ENCODE peak calls at places on chromosomes 5 and 9, in five cellular contexts. P is epithelial cell of prostate, X is right cardiac atrium, E is A549, A is caudate nucleus. K is an unnamed sample.

GRCh38 chr5:124986667-124987066 is 240.2 kb upstream of the ZNF608 start:
- DNase-seq in E (no peak), X (no peak), A (no peak), P (peak; percentile 39), K (no peak)

GRCh38 chr5:179406031-179406681 is 60.9 kb upstream of the ADAMTS2 start:
- DNase-seq in X (no peak), P (no peak), A (no peak), E (no peak), K (no peak)

GRCh38 chr5:97929383-97929782 is 746.3 kb upstream of the RIOK2 start:
- DNase-seq in E (no peak), P (no peak), A (no peak), X (no peak), K (no peak)

GRCh38 chr9:25724424-25724823 is 46.2 kb upstream of the TUSC1 start:
- DNase-seq in E (no peak), A (no peak), P (no peak), X (no peak), K (no peak)

GRCh38 chr5:132664696-132665209 is 6.8 kb downstream of the IL13 start:
- DNase-seq in P (no peak), X (no peak), E (no peak), A (no peak), K (no peak)

GRCh38 chr9:79028101-79028500 is 543.7 kb upstream of the TLE4 start:
- DNase-seq in A (no peak), P (no peak), E (no peak), X (no peak), K (no peak)

GRCh38 chr9:99373912-99374311 is 151.8 kb downstream of the SEC61B start:
- DNase-seq in X (no peak), P (no peak), A (no peak), E (no peak), K (peak; percentile 15)

GRCh38 chr5:78065663-78066062 is 228.8 kb downstream of the AP3B1 start:
- DNase-seq in E (no peak), A (no peak), P (no peak), X (no peak), K (no peak)

DNA sequence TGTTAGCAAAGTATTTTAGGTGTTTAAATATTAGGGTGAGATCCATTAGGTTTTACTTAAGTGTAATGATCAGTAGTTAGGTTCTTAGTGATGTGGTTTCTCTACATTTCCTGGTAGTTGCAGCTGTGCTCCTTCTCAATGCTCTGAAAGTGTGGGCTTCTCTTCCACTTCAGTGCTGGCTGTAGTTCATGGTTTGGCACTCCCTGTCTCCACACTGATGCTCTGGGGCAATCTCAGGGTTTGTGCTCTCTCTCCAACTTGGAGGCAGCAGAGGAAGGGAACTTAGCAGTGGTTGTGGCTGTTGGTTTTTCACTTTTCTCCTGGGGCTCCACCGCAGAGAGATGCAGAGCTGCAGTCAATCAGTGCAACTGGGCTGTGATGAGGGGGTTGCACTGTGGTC is 507.5 kb downstream of the TMEM232 start:
- DNase-seq in X (no peak), E (no peak), P (no peak), A (no peak), K (no peak)
- H3K27ac ChIP-seq in X (no peak overlapping the region), E (no peak overlapping the region), P (no peak overlapping the region), A (no peak overlapping the region), K (no peak overlapping the region)

GRCh38 chr9:131382850-131383729 is 10.8 kb upstream of the PRRC2B start:
- DNase-seq in X (peak; percentile 53), P (no peak), A (no peak), E (peak; percentile 69), K (no peak)
- H3K27ac ChIP-seq in X (peak overlapping the region; percentile 86), P (no peak overlapping the region), A (peak overlapping the region; percentile 36), E (peak overlapping the region; percentile 75), K (no peak overlapping the region)

GRCh38 chr5:39176740-39177628 is 42.4 kb downstream of the FYB1 start:
- DNase-seq in P (no peak), E (no peak), X (no peak), A (no peak), K (no peak)

GRCh38 chr5:39175273-39175955 is 43.9 kb downstream of the FYB1 start:
- DNase-seq in P (no peak), X (no peak), E (no peak), A (no peak), K (no peak)

GRCh38 chr5:39171647-39172046 is 47.7 kb downstream of the FYB1 start:
- DNase-seq in X (no peak), P (no peak), E (no peak), A (no peak), K (no peak)

GRCh38 chr5:39172593-39172992 is 46.8 kb downstream of the FYB1 start:
- DNase-seq in E (no peak), P (no peak), A (no peak), X (no peak), K (no peak)

GRCh38 chr5:39173069-39173468 is 46.3 kb downstream of the FYB1 start:
- DNase-seq in P (no peak), X (no peak), E (no peak), A (no peak), K (no peak)
- H3K27ac ChIP-seq in P (no peak overlapping the region), X (no peak overlapping the region), E (no peak overlapping the region), A (no peak overlapping the region), K (no peak overlapping the region)

DNA sequence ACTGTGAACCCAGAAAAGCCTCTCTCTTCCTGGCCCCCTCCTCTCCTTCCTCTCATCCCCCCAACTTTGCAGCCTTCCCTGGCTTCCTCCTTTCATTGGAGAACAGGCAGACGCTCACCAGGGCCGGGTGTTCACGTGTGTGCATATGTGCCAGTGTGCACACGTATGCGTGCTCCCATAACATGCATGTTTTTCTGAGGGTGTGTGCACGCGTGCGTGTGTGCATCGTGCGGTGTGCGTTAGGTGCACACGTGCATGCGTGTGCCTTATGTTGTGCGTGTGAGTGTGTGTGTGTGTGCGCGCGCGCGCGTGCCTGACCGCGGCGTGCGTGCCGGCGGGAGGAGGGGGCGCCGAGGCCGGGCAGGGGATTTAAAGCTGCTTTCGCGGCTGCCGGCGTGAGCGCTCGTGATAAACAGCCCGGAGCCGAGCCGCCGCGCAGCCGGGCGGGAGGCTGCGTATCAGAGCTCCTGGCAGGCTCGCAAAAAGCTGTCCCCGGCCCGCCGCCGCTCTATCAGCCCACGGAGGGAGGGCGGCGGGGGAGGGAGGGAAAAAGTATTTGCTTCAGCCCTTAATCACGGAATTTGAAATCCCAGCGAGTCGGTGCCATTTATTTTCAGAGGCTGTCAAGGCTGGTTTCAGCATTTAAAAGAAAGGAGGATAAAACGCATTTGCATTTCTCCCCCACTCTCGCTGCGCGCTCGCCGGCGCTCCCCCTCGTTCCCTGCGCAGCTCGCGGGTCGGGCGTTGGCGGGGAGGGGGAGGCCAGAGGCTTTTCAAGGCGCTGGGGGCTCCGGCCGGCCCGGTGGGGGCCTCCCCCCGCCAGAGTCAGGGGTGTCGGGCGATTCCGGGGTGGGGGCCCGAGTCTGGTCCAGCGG is 183.9 kb downstream of the C9orf50 start:
- DNase-seq in X (peak; percentile 93), E (no peak), P (no peak), A (peak; percentile 78), K (peak; percentile 36)
- H3K27ac ChIP-seq in X (peak overlapping the region; percentile 40), E (peak overlapping the region; percentile 93), P (no peak overlapping the region), A (peak overlapping the region; percentile 74), K (peak overlapping the region; percentile 49)

GRCh38 chr9:130414910-130415746 is 29.6 kb upstream of the ASS1 start:
- DNase-seq in P (no peak), X (peak; percentile 35), E (no peak), A (no peak), K (no peak)
- H3K27ac ChIP-seq in P (no peak overlapping the region), X (no peak overlapping the region), E (no peak overlapping the region), A (no peak overlapping the region), K (no peak overlapping the region)

DNA sequence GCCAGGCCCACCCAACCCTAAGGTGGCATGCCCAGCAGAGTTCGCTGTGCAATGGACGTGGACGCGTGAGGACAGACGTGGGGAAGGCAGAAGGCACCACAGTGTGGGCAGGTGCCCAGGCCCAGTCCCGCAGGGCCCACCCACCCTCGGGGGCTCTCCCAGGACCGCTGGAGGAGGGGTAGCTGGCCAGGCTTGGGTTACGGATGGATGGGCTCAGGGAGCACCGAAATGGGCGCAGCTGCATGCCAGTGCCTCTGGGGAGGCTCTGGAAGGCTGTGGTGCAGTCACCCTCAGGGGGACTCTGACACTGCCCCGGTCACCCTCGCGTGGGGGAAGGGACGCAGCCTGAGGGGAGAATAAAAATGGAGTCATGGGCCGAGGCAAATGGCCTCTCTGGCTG is 9.6 kb upstream of the GPSM1 start:
- DNase-seq in X (peak; percentile 53), A (no peak), P (no peak), E (no peak), K (no peak)
- H3K27ac ChIP-seq in X (no peak overlapping the region), A (no peak overlapping the region), P (no peak overlapping the region), E (peak overlapping the region; percentile 43), K (no peak overlapping the region)

DNA sequence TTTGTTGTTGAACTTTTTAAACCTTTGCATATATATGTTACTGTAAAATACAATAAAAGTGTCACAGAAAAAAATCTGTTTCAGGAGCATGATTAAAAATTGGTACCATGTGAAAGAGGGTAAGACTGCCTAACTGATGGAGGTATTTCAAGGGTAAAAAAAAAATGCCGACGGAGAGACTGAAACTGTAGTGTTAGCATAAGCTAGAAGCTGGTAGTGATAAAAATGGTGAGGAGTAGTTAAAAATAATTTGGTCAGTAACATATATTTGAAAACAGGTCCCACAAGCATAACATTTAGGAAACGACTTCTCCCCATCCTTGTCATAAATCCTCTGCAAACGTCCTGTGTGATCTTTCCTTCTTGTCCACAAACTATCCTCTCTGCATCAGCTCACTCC is 64.7 kb downstream of the MEF2C start:
- DNase-seq in X (no peak), A (no peak), E (no peak), P (no peak), K (no peak)
- H3K27ac ChIP-seq in X (no peak overlapping the region), A (no peak overlapping the region), E (no peak overlapping the region), P (no peak overlapping the region), K (no peak overlapping the region)

K was measured in substantia nigra.